ENCODE peak calls at places on chromosomes 2 and 18, in four cellular contexts. One of them, this sample, is unnamed. For H3K4me1, the result is how much of the 10 kb centered on the place peaks cover.

GRCh38 chr2:182870227-182870626 is 3.8 kb upstream of the FRZB start:
- DNase-seq in right lobe of liver: no peak
- DNase-seq in sigmoid colon: no peak
- DNase-seq in breast epithelium: no peak
- DNase-seq in this sample: no peak

GRCh38 chr2:45882707-45883106 is 231.2 kb downstream of the PRKCE start:
- DNase-seq in right lobe of liver: no peak
- DNase-seq in sigmoid colon: peak
- DNase-seq in breast epithelium: no peak
- DNase-seq in this sample: no peak

GRCh38 chr2:75076088-75076487 is 117.6 kb downstream of the POLE4 start:
- DNase-seq in right lobe of liver: no peak
- DNase-seq in sigmoid colon: no peak
- DNase-seq in breast epithelium: no peak
- DNase-seq in this sample: no peak

GRCh38 chr2:134011936-134012586 is 241.8 kb upstream of the MGAT5 start:
- DNase-seq in right lobe of liver: no peak
- DNase-seq in sigmoid colon: no peak
- DNase-seq in breast epithelium: no peak
- DNase-seq in this sample: no peak

GRCh38 chr2:88099798-88100488 is 27.9 kb downstream of the FABP1 start:
- DNase-seq in right lobe of liver: no peak
- DNase-seq in sigmoid colon: no peak
- DNase-seq in breast epithelium: no peak
- DNase-seq in this sample: no peak

GRCh38 chr2:227118353-227118752 is 45.7 kb downstream of the COL4A4 start:
- DNase-seq in right lobe of liver: no peak
- DNase-seq in sigmoid colon: no peak
- DNase-seq in breast epithelium: no peak
- DNase-seq in this sample: no peak

GRCh38 chr2:27069436-27069835 is 2.0 kb downstream of the OST4 start:
- DNase-seq in right lobe of liver: no peak
- DNase-seq in sigmoid colon: peak
- DNase-seq in breast epithelium: no peak
- DNase-seq in this sample: no peak

GRCh38 chr2:8888963-8889362 is 51.5 kb upstream of the KIDINS220 start:
- DNase-seq in right lobe of liver: no peak
- DNase-seq in sigmoid colon: no peak
- DNase-seq in breast epithelium: no peak
- DNase-seq in this sample: no peak

GRCh38 chr2:74740395-74741075 is 86.5 kb downstream of the SEMA4F start:
- DNase-seq in right lobe of liver: no peak
- DNase-seq in sigmoid colon: no peak
- DNase-seq in breast epithelium: peak
- DNase-seq in this sample: peak

GRCh38 chr2:142918624-142919023 is 41.2 kb downstream of the KYNU start:
- DNase-seq in right lobe of liver: no peak
- DNase-seq in sigmoid colon: no peak
- DNase-seq in breast epithelium: no peak
- DNase-seq in this sample: no peak

GRCh38 chr2:125405816-125406215 is 1250.1 kb upstream of the GYPC start:
- DNase-seq in right lobe of liver: no peak
- DNase-seq in sigmoid colon: no peak
- DNase-seq in breast epithelium: no peak
- DNase-seq in this sample: no peak

GRCh38 chr18:10047237-10047636 is 133.4 kb downstream of the VAPA start:
- DNase-seq in right lobe of liver: no peak
- DNase-seq in sigmoid colon: no peak
- DNase-seq in breast epithelium: no peak
- DNase-seq in this sample: no peak

GRCh38 chr2:106097370-106098000 is 96.6 kb downstream of the UXS1 start:
- DNase-seq in right lobe of liver: no peak
- DNase-seq in sigmoid colon: no peak
- DNase-seq in breast epithelium: no peak
- DNase-seq in this sample: peak

GRCh38 chr2:106096446-106097369 is 97.4 kb downstream of the UXS1 start:
- DNase-seq in right lobe of liver: no peak
- DNase-seq in sigmoid colon: no peak
- DNase-seq in breast epithelium: no peak
- DNase-seq in this sample: peak

GRCh38 chr2:106094101-106094860 is 99.8 kb downstream of the UXS1 start:
- DNase-seq in right lobe of liver: no peak
- DNase-seq in sigmoid colon: no peak
- DNase-seq in breast epithelium: no peak
- DNase-seq in this sample: peak

GRCh38 chr2:106098081-106098480 is 96.0 kb downstream of the UXS1 start:
- DNase-seq in right lobe of liver: no peak
- DNase-seq in sigmoid colon: no peak
- DNase-seq in breast epithelium: no peak
- DNase-seq in this sample: peak

DNA sequence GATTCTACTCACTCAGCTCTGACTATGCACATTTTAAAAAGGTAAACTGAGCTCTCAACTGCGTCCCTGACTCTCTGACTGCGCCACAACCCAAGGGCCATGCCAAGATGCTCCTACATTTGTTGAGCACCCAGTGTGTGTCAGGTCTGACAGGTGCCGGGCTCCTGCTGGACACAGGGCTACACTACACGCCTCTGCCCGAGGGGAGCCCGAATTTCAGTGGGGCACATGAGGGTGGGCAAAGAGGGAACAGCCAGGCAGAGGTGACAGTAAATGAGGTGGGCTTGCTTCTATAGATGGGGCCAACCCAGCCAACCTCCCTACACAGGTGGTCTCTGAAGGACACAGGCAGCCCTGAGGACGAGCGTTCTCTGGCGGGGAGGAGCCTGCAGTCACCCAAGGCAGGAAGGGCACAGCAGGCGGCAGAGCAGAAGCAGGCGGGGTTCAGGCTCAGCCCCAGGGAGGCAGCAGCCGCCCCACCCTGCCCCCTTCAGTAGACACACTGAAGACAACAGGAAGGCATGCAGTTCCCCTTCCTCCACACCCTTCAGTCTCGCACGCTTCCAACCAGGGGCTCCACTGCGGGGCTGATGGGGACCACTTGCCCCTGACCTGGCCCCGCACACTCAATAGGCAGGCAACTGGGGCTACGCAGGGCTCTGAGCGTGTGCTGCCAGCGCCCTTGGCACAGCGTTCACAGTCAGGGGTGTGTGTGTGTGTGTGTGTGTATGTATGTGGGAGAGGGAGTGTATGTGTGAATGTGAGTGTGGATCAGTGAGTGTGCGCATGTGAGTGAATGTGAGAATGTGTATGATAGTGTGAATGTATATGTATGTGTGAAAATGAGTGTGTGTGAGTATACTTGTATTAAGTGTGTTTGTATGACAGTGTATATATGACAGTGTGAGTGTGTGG is 98.4 kb downstream of the UXS1 start:
- DNase-seq in right lobe of liver: no peak
- DNase-seq in sigmoid colon: no peak
- DNase-seq in breast epithelium: no peak
- DNase-seq in this sample: peak
- H3K4me1 ChIP-seq in right lobe of liver: under half
- H3K4me1 ChIP-seq in sigmoid colon: under half
- H3K4me1 ChIP-seq in breast epithelium: under half
- H3K4me1 ChIP-seq in this sample: under half

DNA sequence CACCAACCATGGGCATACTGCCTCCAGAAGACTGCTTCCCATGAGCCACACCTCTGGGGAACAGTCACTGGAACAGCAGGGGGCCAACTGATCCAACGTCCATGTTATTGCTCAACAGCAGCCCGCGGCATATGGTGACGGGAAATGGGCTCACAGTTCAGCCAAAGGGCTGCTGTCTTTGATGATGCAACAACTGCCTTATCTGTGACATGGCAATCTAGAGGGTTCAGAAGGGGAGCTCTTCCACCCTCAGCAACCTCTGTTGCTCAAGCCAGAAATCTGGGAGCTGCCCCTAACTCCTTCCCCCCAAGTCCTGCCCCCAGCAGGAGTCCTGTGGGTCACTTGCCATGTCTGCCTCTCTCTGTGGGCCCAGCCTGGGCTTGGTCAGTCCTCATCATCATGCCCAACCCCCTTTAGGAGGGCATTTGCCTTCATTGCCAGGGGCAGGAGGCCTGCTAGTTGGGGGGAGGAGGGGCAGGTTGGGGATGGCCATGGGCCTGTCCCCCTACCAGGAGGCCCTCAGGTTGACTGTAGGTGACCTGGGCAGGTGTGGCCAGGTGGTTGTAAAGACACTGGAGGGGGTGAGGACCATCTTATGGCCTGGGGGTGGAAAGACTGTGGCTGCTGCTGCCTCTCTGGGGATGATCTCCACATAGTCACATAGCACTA is 212.9 kb downstream of the CYP26B1 start:
- DNase-seq in right lobe of liver: peak
- DNase-seq in sigmoid colon: peak
- DNase-seq in breast epithelium: no peak
- DNase-seq in this sample: peak
- H3K27ac ChIP-seq in right lobe of liver: no peak
- H3K27ac ChIP-seq in sigmoid colon: peak
- H3K27ac ChIP-seq in breast epithelium: no peak
- H3K27ac ChIP-seq in this sample: no peak

GRCh38 chr18:23226386-23226785 is 91.1 kb downstream of the CABLES1 start:
- DNase-seq in right lobe of liver: no peak
- DNase-seq in sigmoid colon: no peak
- DNase-seq in breast epithelium: no peak
- DNase-seq in this sample: no peak

GRCh38 chr18:23227729-23228075 is 92.4 kb downstream of the CABLES1 start:
- DNase-seq in right lobe of liver: no peak
- DNase-seq in sigmoid colon: no peak
- DNase-seq in breast epithelium: no peak
- DNase-seq in this sample: no peak

GRCh38 chr18:23226930-23227728 is 91.8 kb downstream of the CABLES1 start:
- DNase-seq in right lobe of liver: no peak
- DNase-seq in sigmoid colon: peak
- DNase-seq in breast epithelium: no peak
- DNase-seq in this sample: peak

GRCh38 chr18:23223641-23224040 is 88.4 kb downstream of the CABLES1 start:
- DNase-seq in right lobe of liver: no peak
- DNase-seq in sigmoid colon: no peak
- DNase-seq in breast epithelium: no peak
- DNase-seq in this sample: no peak

GRCh38 chr18:23225518-23225917 is 90.2 kb downstream of the CABLES1 start:
- DNase-seq in right lobe of liver: no peak
- DNase-seq in sigmoid colon: peak
- DNase-seq in breast epithelium: no peak
- DNase-seq in this sample: no peak
- H3K4me1 ChIP-seq in right lobe of liver: under half
- H3K4me1 ChIP-seq in sigmoid colon: under half
- H3K4me1 ChIP-seq in breast epithelium: under half
- H3K4me1 ChIP-seq in this sample: under half

GRCh38 chr2:233414273-233414654 is 60.0 kb downstream of the DGKD start:
- DNase-seq in right lobe of liver: no peak
- DNase-seq in sigmoid colon: no peak
- DNase-seq in breast epithelium: peak
- DNase-seq in this sample: no peak
- H3K27ac ChIP-seq in right lobe of liver: no peak
- H3K27ac ChIP-seq in sigmoid colon: peak
- H3K27ac ChIP-seq in breast epithelium: peak
- H3K27ac ChIP-seq in this sample: peak

This sample was measured in lung.